ENCODE peak calls at places on chromosome 16, in five cellular contexts. Z is IMR-90, U is H1, S is H9, J is mesendoderm. E is an unnamed sample.

GRCh38 chr16:4261557-4262172 is 11.2 kb downstream of the TFAP4 start:
- DNase-seq in Z (peak; percentile 16), U (peak; percentile 95), S (peak; percentile 92), J (peak; percentile 83), E (peak; percentile 51)

GRCh38 chr16:46828292-46828691 is 2.7 kb downstream of the C16orf87 start:
- DNase-seq in Z (no peak), U (no peak), S (no peak), J (no peak), E (no peak)

GRCh38 chr16:10182186-10182683 is at the start of gene GRIN2A:
- DNase-seq in Z (no peak), U (no peak), S (no peak), J (peak; percentile 46), E (no peak)

GRCh38 chr16:89646270-89646669 is 11.2 kb downstream of the CHMP1A start:
- DNase-seq in Z (no peak), U (no peak), S (no peak), J (no peak), E (no peak)

GRCh38 chr16:84277244-84277823 is 17.3 kb upstream of the WFDC1 start:
- DNase-seq in Z (peak; percentile 33), U (peak; percentile 90), S (peak; percentile 71), J (peak; percentile 67), E (peak; percentile 76)

GRCh38 chr16:3022208-3022696 is 1.5 kb downstream of the HCFC1R1 start:
- DNase-seq in Z (peak; percentile 95), U (peak; percentile 79), S (peak; percentile 90), J (peak; percentile 98), E (peak; percentile 73)

GRCh38 chr16:58491-59439 is 5.1 kb downstream of the SNRNP25 start:
- DNase-seq in Z (no peak), U (no peak), S (no peak), J (no peak), E (no peak)

GRCh38 chr16:72312862-72313261 is 140.9 kb upstream of the PMFBP1 start:
- DNase-seq in Z (peak; percentile 25), U (no peak), S (no peak), J (no peak), E (no peak)

GRCh38 chr16:50478773-50479149 is 69.4 kb upstream of the NKD1 start:
- DNase-seq in Z (no peak), U (no peak), S (peak; percentile 68), J (no peak), E (no peak)

GRCh38 chr16:28982418-28982817 is 2.4 kb upstream of the LAT start:
- DNase-seq in Z (no peak), U (no peak), S (no peak), J (no peak), E (no peak)

GRCh38 chr16:75256059-75256870 is 4.8 kb upstream of the BCAR1 start:
- DNase-seq in Z (no peak), U (no peak), S (peak; percentile 49), J (peak; percentile 85), E (no peak)

GRCh38 chr16:58487566-58488351 is 12.2 kb upstream of the NDRG4 start:
- DNase-seq in Z (peak; percentile 67), U (peak; percentile 96), S (peak; percentile 95), J (peak; percentile 96), E (peak; percentile 87)

GRCh38 chr16:88437367-88437964 is 15.6 kb upstream of the ZFPM1 start:
- DNase-seq in Z (peak; percentile 27), U (peak; percentile 98), S (peak; percentile 88), J (peak; percentile 53), E (no peak)

GRCh38 chr16:47987136-47987535 is 168.7 kb downstream of the ABCC12 start:
- DNase-seq in Z (no peak), U (no peak), S (no peak), J (no peak), E (no peak)

DNA sequence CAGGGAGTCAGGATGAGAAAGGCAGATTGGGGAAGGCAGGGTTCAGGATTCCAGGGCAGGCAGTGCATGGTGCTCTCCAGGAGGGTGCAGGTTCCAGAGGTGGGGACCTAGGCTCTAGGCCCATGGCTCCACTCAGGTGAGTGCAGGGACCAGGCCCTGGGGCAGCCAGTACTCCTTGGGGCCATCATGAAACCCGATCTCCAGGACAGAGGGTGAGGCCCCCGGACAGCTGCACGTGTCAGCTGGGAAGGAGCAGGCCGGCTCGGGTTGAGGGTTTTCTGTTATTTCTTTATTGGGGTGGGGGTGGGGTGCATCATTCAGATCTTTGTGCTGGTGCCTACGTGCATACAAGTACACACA is 1.3 kb upstream of the MTSS2 start:
- DNase-seq in Z (no peak), U (no peak), S (no peak), J (no peak), E (no peak)
- H3K4ac ChIP-seq in Z (peak overlapping the region; percentile 99), U (no peak overlapping the region), S (no peak overlapping the region), J (no peak overlapping the region), E (no peak overlapping the region)

GRCh38 chr16:77556203-77556602 is 121.4 kb upstream of the ADAMTS18 start:
- DNase-seq in Z (no peak), U (no peak), S (peak; percentile 53), J (peak; percentile 54), E (peak; percentile 14)

GRCh38 chr16:77555781-77556180 is 120.9 kb upstream of the ADAMTS18 start:
- DNase-seq in Z (no peak), U (no peak), S (no peak), J (no peak), E (peak; percentile 9)

GRCh38 chr16:77555101-77555500 is 120.3 kb upstream of the ADAMTS18 start:
- DNase-seq in Z (no peak), U (no peak), S (no peak), J (no peak), E (no peak)

GRCh38 chr16:77557385-77557784 is 122.6 kb upstream of the ADAMTS18 start:
- DNase-seq in Z (no peak), U (no peak), S (no peak), J (no peak), E (no peak)

GRCh38 chr16:77558786-77559185 is 124.0 kb upstream of the ADAMTS18 start:
- DNase-seq in Z (no peak), U (no peak), S (no peak), J (no peak), E (no peak)
- H3K27ac ChIP-seq in Z (no peak overlapping the region), U (no peak overlapping the region), S (no peak overlapping the region), J (no peak overlapping the region), E (no peak overlapping the region)

GRCh38 chr16:85365120-85365519 is 248.0 kb upstream of the GSE1 start:
- DNase-seq in Z (no peak), U (no peak), S (peak; percentile 47), J (no peak), E (no peak)
- H3K4ac ChIP-seq in Z (no peak overlapping the region), U (peak overlapping the region; percentile 71), S (no peak overlapping the region), J (no peak overlapping the region), E (no peak overlapping the region)

GRCh38 chr16:14427371-14427948 is 202.6 kb downstream of the PARN start:
- DNase-seq in Z (peak; percentile 31), U (no peak), S (no peak), J (no peak), E (no peak)

GRCh38 chr16:14424595-14424994 is 205.5 kb downstream of the PARN start:
- DNase-seq in Z (no peak), U (no peak), S (no peak), J (no peak), E (no peak)

GRCh38 chr16:14420721-14421488 is 209.2 kb downstream of the PARN start:
- DNase-seq in Z (no peak), U (no peak), S (no peak), J (no peak), E (no peak)

GRCh38 chr16:14419817-14420216 is 210.2 kb downstream of the PARN start:
- DNase-seq in Z (no peak), U (no peak), S (no peak), J (no peak), E (no peak)

DNA sequence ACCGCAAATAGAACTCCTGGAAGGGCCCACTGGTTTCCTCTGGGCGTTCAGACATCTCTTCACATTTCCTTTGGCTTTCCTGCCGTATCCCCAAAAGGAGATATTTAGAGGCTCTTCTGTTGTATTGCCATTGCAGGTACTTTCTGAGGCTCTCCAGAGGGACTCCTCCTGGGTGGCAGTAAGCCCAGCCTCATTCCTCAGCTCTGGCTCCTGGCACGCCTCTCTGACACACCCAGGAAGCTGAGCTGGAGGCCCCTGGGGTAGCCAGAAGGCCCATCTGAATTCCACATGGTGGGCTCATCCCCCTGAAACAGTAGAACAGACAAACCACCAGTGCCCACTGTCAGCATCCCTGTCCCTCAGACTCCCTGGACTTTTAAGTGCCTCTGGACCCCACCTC is 206.7 kb downstream of the PARN start:
- DNase-seq in Z (no peak), U (no peak), S (no peak), J (no peak), E (no peak)
- H3K27ac ChIP-seq in Z (no peak overlapping the region), U (no peak overlapping the region), S (no peak overlapping the region), J (no peak overlapping the region), E (no peak overlapping the region)

GRCh38 chr16:57022445-57022844 is 33.1 kb downstream of the NLRC5 start:
- DNase-seq in Z (no peak), U (no peak), S (no peak), J (no peak), E (no peak)
- H3K4ac ChIP-seq in Z (no peak overlapping the region), U (no peak overlapping the region), S (no peak overlapping the region), J (no peak overlapping the region), E (no peak overlapping the region)